ENCODE peak calls at places on chromosomes 2 and 18, in nine cellular contexts. R is activated CD4-positive, alpha-beta T cell treated with anti-CD3 and anti-CD28 coated beads for 36 hours; Y is stimulated activated CD4-positive, alpha-beta T cell treated with anti-CD3 and anti-CD28 coated beads, Interleukin-1b, Interleukin-23, amount 100 ng/mL, for 4 hours; K is effector CD4-positive, alpha-beta T cell; M is pancreas; T is activated CD4-positive, alpha-beta memory T cell treated with anti-CD3 and anti-CD28 coated beads, Interleukin-2, amount 10 ng/mL, durations not matched to agents 7 days and 5 days; V is HL-60; G is tibial artery; D is stomach. P is an unnamed sample.
A peak's percentile ranks its signal among the peaks of the same experiment; 100 is the strongest.

GRCh38 chr2:221572821-221573429 is 821 bp upstream of the EPHA4 start:
- DNase-seq in R (peak; percentile 56), Y (peak; percentile 29), K (peak; percentile 9), M (no peak), T (peak; percentile 31), V (no peak), G (no peak), D (peak; percentile 44), P (peak; percentile 51)

GRCh38 chr2:130337735-130338325 is 4.9 kb upstream of the IMP4 start:
- DNase-seq in R (no peak), Y (no peak), K (no peak), M (no peak), T (no peak), V (no peak), G (no peak), D (no peak), P (peak; percentile 77)

GRCh38 chr2:130796280-130796679 is 40.4 kb upstream of the ARHGEF4 start:
- DNase-seq in R (no peak), Y (no peak), K (no peak), M (no peak), T (no peak), V (no peak), G (no peak), D (no peak), P (no peak)

GRCh38 chr2:2875831-2876230 is 501.8 kb downstream of the EIPR1 start:
- DNase-seq in R (no peak), Y (no peak), K (no peak), M (no peak), T (no peak), V (no peak), G (no peak), D (no peak), P (no peak)

GRCh38 chr18:23380001-23380550 is 73.0 kb upstream of the RIOK3 start:
- DNase-seq in R (no peak), Y (no peak), K (no peak), M (no peak), T (no peak), V (no peak), G (no peak), D (no peak), P (peak; percentile 70)

GRCh38 chr2:28577796-28578680 is 82.2 kb downstream of the PLB1 start:
- DNase-seq in R (no peak), Y (no peak), K (no peak), M (no peak), T (no peak), V (no peak), G (no peak), D (no peak), P (no peak)

GRCh38 chr2:158753561-158754302 is 41.4 kb upstream of the DAPL1 start:
- DNase-seq in R (peak; percentile 44), Y (no peak), K (no peak), M (peak; percentile 59), T (peak; percentile 21), V (peak; percentile 49), G (no peak), D (peak; percentile 33), P (peak; percentile 79)

GRCh38 chr2:148899638-148900318 is 24.8 kb downstream of the KIF5C start:
- DNase-seq in R (no peak), Y (no peak), K (no peak), M (no peak), T (no peak), V (no peak), G (no peak), D (no peak), P (no peak)

GRCh38 chr2:126858436-126858835 is 40.3 kb upstream of the TEX51 start:
- DNase-seq in R (no peak), Y (no peak), K (no peak), M (no peak), T (no peak), V (no peak), G (no peak), D (no peak), P (no peak)

GRCh38 chr2:9748586-9748985 is 94.7 kb upstream of the TAF1B start:
- DNase-seq in R (peak; percentile 67), Y (no peak), K (no peak), M (no peak), T (no peak), V (no peak), G (no peak), D (no peak), P (no peak)

GRCh38 chr18:79200546-79201268 is 131.5 kb downstream of the ATP9B start:
- DNase-seq in R (no peak), Y (no peak), K (peak; percentile 12), M (peak; percentile 19), T (no peak), V (peak; percentile 22), G (no peak), D (no peak), P (peak; percentile 16)

GRCh38 chr18:55189972-55190371 is 230.7 kb upstream of the CCDC68 start:
- DNase-seq in R (no peak), Y (no peak), K (no peak), M (no peak), T (no peak), V (no peak), G (no peak), D (no peak), P (no peak)

GRCh38 chr2:173354073-173354600 is 535 bp upstream of the CDCA7 start:
- DNase-seq in R (no peak), Y (no peak), K (no peak), M (no peak), T (no peak), V (peak; percentile 83), G (no peak), D (no peak), P (peak; percentile 4)

GRCh38 chr2:158495175-158495574 is 38.4 kb downstream of the PKP4 start:
- DNase-seq in R (no peak), Y (no peak), K (no peak), M (no peak), T (no peak), V (no peak), G (no peak), D (no peak), P (peak; percentile 79)

GRCh38 chr2:97935719-97936161 is 60.0 kb downstream of the TMEM131 start:
- DNase-seq in R (no peak), Y (no peak), K (no peak), M (no peak), T (no peak), V (no peak), G (no peak), D (no peak), P (peak; percentile 93)

GRCh38 chr2:77268626-77269025 is 253.6 kb downstream of the LRRTM4 start:
- DNase-seq in R (no peak), Y (no peak), K (no peak), M (no peak), T (no peak), V (no peak), G (no peak), D (no peak), P (no peak)

GRCh38 chr2:229206548-229206947 is 64.5 kb downstream of the PID1 start:
- DNase-seq in R (no peak), Y (no peak), K (no peak), M (no peak), T (no peak), V (no peak), G (no peak), D (no peak), P (no peak)

GRCh38 chr2:235002198-235003095 is 50.6 kb downstream of the SH3BP4 start:
- DNase-seq in R (no peak), Y (no peak), K (no peak), M (peak; percentile 80), T (no peak), V (no peak), G (no peak), D (no peak), P (peak; percentile 77)

GRCh38 chr2:239201884-239202283 is 198.9 kb downstream of the HDAC4 start:
- DNase-seq in R (no peak), Y (no peak), K (no peak), M (no peak), T (no peak), V (no peak), G (peak; percentile 42), D (no peak), P (no peak)

GRCh38 chr2:99643824-99644787 is 154.3 kb upstream of the REV1 start:
- DNase-seq in R (no peak), Y (no peak), K (no peak), M (no peak), T (no peak), V (no peak), G (no peak), D (no peak), P (peak; percentile 36)

GRCh38 chr2:26840937-26841610 is 6.9 kb upstream of the DPYSL5 start:
- DNase-seq in R (no peak), Y (no peak), K (no peak), M (no peak), T (no peak), V (peak; percentile 62), G (no peak), D (no peak), P (no peak)

GRCh38 chr2:70083344-70084156 is 3.7 kb upstream of the PCBP1 start:
- DNase-seq in R (peak; percentile 81), Y (peak; percentile 28), K (peak; percentile 27), M (no peak), T (peak; percentile 64), V (no peak), G (peak; percentile 37), D (no peak), P (no peak)

GRCh38 chr2:74550231-74550630 is 3.5 kb downstream of the LOXL3 start:
- DNase-seq in R (no peak), Y (no peak), K (no peak), M (no peak), T (peak; percentile 11), V (no peak), G (no peak), D (no peak), P (no peak)

GRCh38 chr2:238143239-238143951 is 4.9 kb downstream of the KLHL30 start:
- DNase-seq in R (peak; percentile 53), Y (no peak), K (no peak), M (no peak), T (no peak), V (no peak), G (peak; percentile 89), D (no peak), P (no peak)

GRCh38 chr18:62037989-62038778 is 145.4 kb upstream of the RNF152 start:
- DNase-seq in R (no peak), Y (no peak), K (no peak), M (no peak), T (no peak), V (no peak), G (no peak), D (no peak), P (peak; percentile 74)

GRCh38 chr2:205787761-205788160 is 105.5 kb downstream of the NRP2 start:
- DNase-seq in R (no peak), Y (no peak), K (no peak), M (no peak), T (no peak), V (no peak), G (no peak), D (no peak), P (no peak)

GRCh38 chr2:148458171-148458570 is 186.4 kb upstream of the EPC2 start:
- DNase-seq in R (no peak), Y (no peak), K (no peak), M (no peak), T (no peak), V (no peak), G (no peak), D (no peak), P (no peak)

GRCh38 chr2:145431181-145431951 is 911.4 kb upstream of the ZEB2 start:
- DNase-seq in R (no peak), Y (no peak), K (no peak), M (peak; percentile 72), T (no peak), V (no peak), G (no peak), D (no peak), P (peak; percentile 3)

GRCh38 chr2:2187196-2187595 is 143.9 kb downstream of the MYT1L start:
- DNase-seq in R (no peak), Y (no peak), K (no peak), M (no peak), T (no peak), V (no peak), G (no peak), D (no peak), P (no peak)

GRCh38 chr2:237045449-237045848 is 40.2 kb upstream of the COPS8 start:
- DNase-seq in R (no peak), Y (no peak), K (no peak), M (no peak), T (no peak), V (no peak), G (no peak), D (no peak), P (no peak)

GRCh38 chr2:15145046-15145817 is 415.9 kb downstream of the NBAS start:
- DNase-seq in R (no peak), Y (no peak), K (no peak), M (no peak), T (no peak), V (no peak), G (no peak), D (no peak), P (no peak)